ENCODE peak calls at places on chromosomes 13 and 19, in ten cellular contexts. One of them, this sample, is unnamed.

GRCh38 chr13:40190656-40191100 is 475.8 kb downstream of the FOXO1 start:
- DNase-seq in transverse colon: peak
- DNase-seq in spleen: peak
- DNase-seq in upper lobe of left lung: peak
- DNase-seq in ovary: no peak
- DNase-seq in HCT116: no peak
- DNase-seq in uterus: peak
- DNase-seq in body of pancreas: peak
- DNase-seq in suprapubic skin: no peak
- DNase-seq in A549: no peak
- DNase-seq in this sample: no peak

GRCh38 chr19:17706750-17707181 is 12.5 kb upstream of the MAP1S start:
- DNase-seq in upper lobe of left lung: no peak
- DNase-seq in ovary: no peak
- DNase-seq in uterus: no peak
- DNase-seq in suprapubic skin: no peak
- DNase-seq in body of pancreas: peak
- DNase-seq in HCT116: peak
- DNase-seq in A549: no peak
- DNase-seq in transverse colon: no peak
- DNase-seq in spleen: no peak
- DNase-seq in this sample: peak

GRCh38 chr13:95296326-95296939 is 4.8 kb downstream of the ABCC4 start:
- DNase-seq in suprapubic skin: no peak
- DNase-seq in A549: peak
- DNase-seq in ovary: no peak
- DNase-seq in body of pancreas: peak
- DNase-seq in uterus: no peak
- DNase-seq in HCT116: peak
- DNase-seq in upper lobe of left lung: peak
- DNase-seq in spleen: no peak
- DNase-seq in transverse colon: peak
- DNase-seq in this sample: peak

GRCh38 chr13:101959016-101959415 is 442.8 kb downstream of the FGF14 start:
- DNase-seq in uterus: no peak
- DNase-seq in upper lobe of left lung: no peak
- DNase-seq in body of pancreas: no peak
- DNase-seq in HCT116: no peak
- DNase-seq in ovary: no peak
- DNase-seq in transverse colon: no peak
- DNase-seq in A549: no peak
- DNase-seq in suprapubic skin: no peak
- DNase-seq in spleen: no peak
- DNase-seq in this sample: no peak

GRCh38 chr13:84649853-84650252 is 767.6 kb upstream of the SLITRK1 start:
- DNase-seq in uterus: no peak
- DNase-seq in A549: no peak
- DNase-seq in ovary: no peak
- DNase-seq in upper lobe of left lung: no peak
- DNase-seq in suprapubic skin: no peak
- DNase-seq in spleen: no peak
- DNase-seq in transverse colon: no peak
- DNase-seq in body of pancreas: no peak
- DNase-seq in HCT116: no peak
- DNase-seq in this sample: peak

GRCh38 chr19:56765107-56765506 is 75.4 kb downstream of the PEG3 start:
- DNase-seq in suprapubic skin: no peak
- DNase-seq in upper lobe of left lung: peak
- DNase-seq in transverse colon: peak
- DNase-seq in A549: no peak
- DNase-seq in body of pancreas: peak
- DNase-seq in spleen: peak
- DNase-seq in HCT116: no peak
- DNase-seq in uterus: peak
- DNase-seq in ovary: peak
- DNase-seq in this sample: peak

GRCh38 chr13:94860981-94861407 is 148.6 kb upstream of the SOX21 start:
- DNase-seq in A549: no peak
- DNase-seq in transverse colon: no peak
- DNase-seq in upper lobe of left lung: no peak
- DNase-seq in body of pancreas: peak
- DNase-seq in HCT116: no peak
- DNase-seq in spleen: no peak
- DNase-seq in suprapubic skin: no peak
- DNase-seq in ovary: no peak
- DNase-seq in uterus: no peak
- DNase-seq in this sample: no peak

GRCh38 chr19:18417250-18418033 is 1.8 kb upstream of the SSBP4 start:
- DNase-seq in A549: no peak
- DNase-seq in upper lobe of left lung: peak
- DNase-seq in HCT116: no peak
- DNase-seq in uterus: peak
- DNase-seq in spleen: peak
- DNase-seq in suprapubic skin: peak
- DNase-seq in transverse colon: peak
- DNase-seq in ovary: peak
- DNase-seq in body of pancreas: peak
- DNase-seq in this sample: peak

GRCh38 chr13:89496478-89496877 is 1825.3 kb downstream of the SLITRK5 start:
- DNase-seq in HCT116: no peak
- DNase-seq in ovary: no peak
- DNase-seq in spleen: no peak
- DNase-seq in upper lobe of left lung: no peak
- DNase-seq in A549: no peak
- DNase-seq in suprapubic skin: no peak
- DNase-seq in uterus: no peak
- DNase-seq in body of pancreas: no peak
- DNase-seq in transverse colon: no peak
- DNase-seq in this sample: no peak

GRCh38 chr19:506404-507285 is 652 bp upstream of the TPGS1 start:
- DNase-seq in upper lobe of left lung: peak
- DNase-seq in HCT116: peak
- DNase-seq in spleen: peak
- DNase-seq in ovary: peak
- DNase-seq in body of pancreas: peak
- DNase-seq in suprapubic skin: peak
- DNase-seq in uterus: peak
- DNase-seq in transverse colon: peak
- DNase-seq in A549: peak
- DNase-seq in this sample: peak

GRCh38 chr13:49679244-49679643 is 12.0 kb downstream of the EBPL start:
- DNase-seq in uterus: no peak
- DNase-seq in suprapubic skin: no peak
- DNase-seq in upper lobe of left lung: no peak
- DNase-seq in ovary: no peak
- DNase-seq in body of pancreas: peak
- DNase-seq in HCT116: no peak
- DNase-seq in transverse colon: no peak
- DNase-seq in spleen: no peak
- DNase-seq in A549: no peak
- DNase-seq in this sample: no peak

GRCh38 chr13:109784590-109785140 is 1.7 kb downstream of the IRS2 start:
- DNase-seq in A549: no peak
- DNase-seq in HCT116: no peak
- DNase-seq in spleen: peak
- DNase-seq in upper lobe of left lung: peak
- DNase-seq in transverse colon: peak
- DNase-seq in uterus: peak
- DNase-seq in body of pancreas: peak
- DNase-seq in suprapubic skin: peak
- DNase-seq in ovary: peak
- DNase-seq in this sample: peak
- TF ChIP-seq CTCF in A549: peak
- TF ChIP-seq CTCF in HCT116: peak
- TF ChIP-seq CTCF in spleen: peak
- TF ChIP-seq CTCF in upper lobe of left lung: peak
- TF ChIP-seq CTCF in transverse colon: peak
- TF ChIP-seq CTCF in uterus: peak
- TF ChIP-seq CTCF in body of pancreas: peak
- TF ChIP-seq CTCF in suprapubic skin: peak
- TF ChIP-seq CTCF in ovary: peak
- TF ChIP-seq CTCF in this sample: peak

DNA sequence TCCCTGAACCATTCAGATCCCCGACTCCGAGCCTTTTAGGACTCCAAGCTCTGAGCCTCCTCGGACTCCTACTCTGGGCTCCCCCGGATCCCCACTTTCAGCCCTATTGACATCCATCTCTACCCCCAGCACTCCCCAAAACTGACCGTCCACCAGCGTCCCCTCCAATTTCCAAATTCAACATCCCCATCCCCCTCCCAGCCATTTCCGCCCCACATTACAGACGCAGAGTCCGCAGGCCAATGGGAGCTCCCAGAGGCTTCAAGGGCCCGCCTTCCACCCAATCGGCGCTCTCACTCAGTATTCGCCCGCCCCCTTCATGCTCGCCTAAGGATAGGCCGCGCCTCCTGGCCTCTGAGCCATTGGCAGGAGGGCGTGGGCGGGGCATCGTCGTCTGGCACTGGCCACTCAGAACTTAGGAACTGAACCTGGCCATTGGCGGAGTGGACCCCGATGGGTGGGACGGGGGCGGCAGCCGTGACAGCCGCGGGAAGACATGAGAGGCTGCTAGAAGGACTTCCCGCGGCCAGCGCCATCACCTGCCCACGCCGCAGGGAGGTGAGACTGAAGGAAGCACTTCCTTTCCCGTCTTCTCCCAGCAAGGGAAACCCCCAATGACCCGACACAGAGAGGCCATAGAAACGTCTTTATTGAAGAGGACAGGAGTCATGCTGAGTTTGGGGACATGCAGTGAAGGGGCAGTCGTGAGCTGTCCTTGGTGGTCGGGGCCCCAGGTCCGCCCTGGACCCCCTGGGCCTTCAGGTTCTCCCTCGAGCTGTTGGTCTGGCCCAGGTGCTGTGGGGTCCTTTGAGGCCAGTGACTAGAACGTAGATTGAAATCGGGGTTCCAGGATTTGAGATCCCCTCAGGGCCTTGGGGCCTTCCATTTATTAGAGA is at the start of gene ALKBH6:
- DNase-seq in upper lobe of left lung: peak
- DNase-seq in body of pancreas: peak
- DNase-seq in uterus: peak
- DNase-seq in transverse colon: peak
- DNase-seq in suprapubic skin: peak
- DNase-seq in A549: peak
- DNase-seq in spleen: peak
- DNase-seq in ovary: peak
- DNase-seq in HCT116: peak
- DNase-seq in this sample: peak
- TF ChIP-seq POLR2A in upper lobe of left lung: peak
- TF ChIP-seq POLR2A in body of pancreas: peak
- TF ChIP-seq POLR2A in uterus: no peak
- TF ChIP-seq POLR2A in transverse colon: peak
- TF ChIP-seq POLR2A in suprapubic skin: no peak
- TF ChIP-seq POLR2A in A549: peak
- TF ChIP-seq POLR2A in spleen: no peak
- TF ChIP-seq POLR2A in ovary: peak
- TF ChIP-seq POLR2A in HCT116: peak
- TF ChIP-seq POLR2A in this sample: no peak

DNA sequence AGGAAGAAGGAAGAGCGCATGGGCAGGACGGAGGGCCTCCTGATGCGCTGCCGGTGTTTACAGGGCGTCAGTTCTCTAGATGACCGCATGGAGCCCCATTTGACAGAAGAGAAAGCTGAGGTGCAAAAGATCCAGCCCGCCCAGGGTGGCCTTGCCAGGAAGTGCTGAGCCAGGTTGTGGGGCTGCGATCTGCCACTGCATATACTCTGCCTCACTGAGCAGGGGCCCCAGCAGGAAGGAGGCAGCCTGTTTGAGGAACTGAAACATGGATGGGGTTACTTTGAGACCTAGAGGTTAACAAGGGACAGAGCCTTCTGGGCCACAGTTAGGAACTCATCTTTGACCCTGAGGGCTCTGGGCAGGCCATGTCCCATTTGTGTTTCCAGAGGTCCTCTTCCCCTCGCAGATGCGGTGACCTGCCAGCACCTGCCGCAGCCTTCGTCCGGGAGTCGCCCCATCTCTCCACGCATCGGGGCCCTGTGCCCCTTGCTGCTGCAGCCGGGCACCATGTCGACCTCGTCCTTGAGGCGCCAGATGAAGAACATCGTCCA is 3.2 kb downstream of the EPN1 start:
- DNase-seq in HCT116: no peak
- DNase-seq in spleen: peak
- DNase-seq in body of pancreas: peak
- DNase-seq in transverse colon: peak
- DNase-seq in upper lobe of left lung: peak
- DNase-seq in ovary: no peak
- DNase-seq in uterus: no peak
- DNase-seq in A549: no peak
- DNase-seq in suprapubic skin: no peak
- DNase-seq in this sample: peak
- H3K4me3 ChIP-seq in HCT116: no peak
- H3K4me3 ChIP-seq in spleen: no peak
- H3K4me3 ChIP-seq in body of pancreas: no peak
- H3K4me3 ChIP-seq in transverse colon: no peak
- H3K4me3 ChIP-seq in upper lobe of left lung: no peak
- H3K4me3 ChIP-seq in ovary: no peak
- H3K4me3 ChIP-seq in uterus: no peak
- H3K4me3 ChIP-seq in A549: no peak
- H3K4me3 ChIP-seq in suprapubic skin: no peak
- H3K4me3 ChIP-seq in this sample: no peak

GRCh38 chr13:27559714-27560113 is 60.6 kb downstream of the LNX2 start:
- DNase-seq in ovary: no peak
- DNase-seq in spleen: no peak
- DNase-seq in transverse colon: no peak
- DNase-seq in body of pancreas: no peak
- DNase-seq in upper lobe of left lung: no peak
- DNase-seq in uterus: no peak
- DNase-seq in HCT116: no peak
- DNase-seq in suprapubic skin: no peak
- DNase-seq in A549: no peak
- DNase-seq in this sample: no peak

GRCh38 chr13:27551563-27551962 is 68.8 kb downstream of the LNX2 start:
- DNase-seq in transverse colon: no peak
- DNase-seq in suprapubic skin: no peak
- DNase-seq in HCT116: no peak
- DNase-seq in spleen: no peak
- DNase-seq in uterus: no peak
- DNase-seq in A549: no peak
- DNase-seq in body of pancreas: no peak
- DNase-seq in ovary: no peak
- DNase-seq in upper lobe of left lung: no peak
- DNase-seq in this sample: no peak

DNA sequence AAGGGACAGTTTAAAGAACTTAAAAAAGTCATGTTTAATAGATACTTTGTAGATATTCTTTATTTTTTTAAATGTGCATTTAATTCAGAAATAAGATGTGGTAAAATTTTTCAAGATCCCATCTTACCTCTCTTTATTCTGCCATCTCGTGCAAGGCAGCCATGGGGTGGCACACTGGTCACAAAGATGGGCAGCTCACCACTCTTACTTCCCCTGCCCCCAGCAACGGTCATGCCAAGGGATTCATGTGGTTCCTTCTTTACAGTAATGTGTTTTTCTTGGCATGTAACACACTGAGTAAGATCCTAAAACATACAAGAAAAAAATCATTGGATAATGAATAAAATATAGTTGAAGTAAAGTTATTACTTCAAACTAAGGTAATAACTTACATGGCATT is 64.2 kb downstream of the LNX2 start:
- DNase-seq in A549: no peak
- DNase-seq in spleen: no peak
- DNase-seq in uterus: no peak
- DNase-seq in upper lobe of left lung: no peak
- DNase-seq in HCT116: no peak
- DNase-seq in ovary: no peak
- DNase-seq in transverse colon: no peak
- DNase-seq in body of pancreas: peak
- DNase-seq in suprapubic skin: no peak
- DNase-seq in this sample: no peak
- TF ChIP-seq CTCF in A549: no peak
- TF ChIP-seq CTCF in spleen: no peak
- TF ChIP-seq CTCF in uterus: peak
- TF ChIP-seq CTCF in upper lobe of left lung: no peak
- TF ChIP-seq CTCF in HCT116: no peak
- TF ChIP-seq CTCF in ovary: no peak
- TF ChIP-seq CTCF in transverse colon: no peak
- TF ChIP-seq CTCF in body of pancreas: no peak
- TF ChIP-seq CTCF in suprapubic skin: no peak
- TF ChIP-seq CTCF in this sample: peak

This sample was measured in heart left ventricle.